ENCODE peak calls at places on chromosomes 13 and 19, in six cellular contexts. H is spleen, J is AG09319, Y is dorsolateral prefrontal cortex, I is cardiac muscle cell, P is foreskin fibroblast. F is an unnamed sample.

GRCh38 chr13:65468628-65469027 is 1761.5 kb downstream of the PCDH9 start:
- DNase-seq in H (no peak), J (no peak), Y (no peak), I (no peak), P (no peak), F (no peak)

GRCh38 chr19:2616741-2617392 is 85.6 kb downstream of the GNG7 start:
- DNase-seq in H (peak; percentile 93), J (no peak), Y (no peak), I (no peak), P (no peak), F (no peak)

GRCh38 chr19:2609389-2610116 is 92.9 kb downstream of the GNG7 start:
- DNase-seq in H (no peak), J (no peak), Y (no peak), I (no peak), P (no peak), F (no peak)

GRCh38 chr19:2451138-2451537 is 5.6 kb downstream of the LMNB2 start:
- DNase-seq in H (no peak), J (no peak), Y (no peak), I (no peak), P (no peak), F (no peak)

GRCh38 chr19:1862424-1863307 is 713 bp downstream of the KLF16 start:
- DNase-seq in H (peak; percentile 92), J (no peak), Y (no peak), I (peak; percentile 60), P (no peak), F (no peak)

GRCh38 chr13:57631607-57632275 is at the start of gene PCDH17:
- DNase-seq in H (peak; percentile 73), J (no peak), Y (no peak), I (peak; percentile 69), P (no peak), F (no peak)

GRCh38 chr13:59879281-59879680 is 284.4 kb downstream of the DIAPH3 start:
- DNase-seq in H (no peak), J (no peak), Y (no peak), I (peak; percentile 2), P (no peak), F (no peak)

GRCh38 chr19:46692918-46693722 is 23.8 kb downstream of the PRKD2 start:
- DNase-seq in H (no peak), J (no peak), Y (no peak), I (no peak), P (no peak), F (no peak)

GRCh38 chr13:26867451-26868067 is 107.0 kb upstream of the GPR12 start:
- DNase-seq in H (no peak), J (no peak), Y (no peak), I (peak; percentile 70), P (peak; percentile 10), F (no peak)

GRCh38 chr19:52923782-52924593 is 760 bp upstream of the ZNF888 start:
- DNase-seq in H (peak; percentile 78), J (no peak), Y (no peak), I (no peak), P (peak; percentile 23), F (no peak)

GRCh38 chr19:50790365-50790825 is at the start of gene ACP4:
- DNase-seq in H (no peak), J (no peak), Y (no peak), I (no peak), P (no peak), F (no peak)

GRCh38 chr13:99434258-99434788 is 66.9 kb upstream of the TM9SF2 start:
- DNase-seq in H (no peak), J (no peak), Y (no peak), I (no peak), P (no peak), F (no peak)

GRCh38 chr13:40637644-40638043 is 28.8 kb downstream of the FOXO1 start:
- DNase-seq in H (no peak), J (no peak), Y (no peak), I (no peak), P (no peak), F (no peak)

GRCh38 chr19:48685583-48685982 is 10.2 kb upstream of the FUT2 start:
- DNase-seq in H (no peak), J (no peak), Y (no peak), I (no peak), P (no peak), F (no peak)

GRCh38 chr19:3768748-3769099 is 3.3 kb downstream of the RAX2 start:
- DNase-seq in H (no peak), J (no peak), Y (no peak), I (no peak), P (no peak), F (no peak)

GRCh38 chr13:109408596-109409382 is 377.6 kb downstream of the IRS2 start:
- DNase-seq in H (no peak), J (no peak), Y (no peak), I (no peak), P (no peak), F (no peak)

GRCh38 chr19:35409191-35409590 is 38.3 kb downstream of the GPR42 start:
- DNase-seq in H (no peak), J (no peak), Y (no peak), I (no peak), P (no peak), F (no peak)

GRCh38 chr19:39765091-39766076 is 13.3 kb upstream of the LEUTX start:
- DNase-seq in H (no peak), J (no peak), Y (no peak), I (peak; percentile 72), P (peak; percentile 16), F (no peak)

GRCh38 chr19:11364935-11365334 is 9.5 kb upstream of the SWSAP1 start:
- DNase-seq in H (no peak), J (no peak), Y (no peak), I (no peak), P (no peak), F (no peak)

GRCh38 chr19:14580623-14581237 is 2.2 kb upstream of the CLEC17A start:
- DNase-seq in H (no peak), J (no peak), Y (no peak), I (no peak), P (no peak), F (no peak)

GRCh38 chr13:22487932-22488331 is 692.8 kb upstream of the SGCG start:
- DNase-seq in H (no peak), J (no peak), Y (no peak), I (no peak), P (no peak), F (no peak)

GRCh38 chr19:49875177-49875576 is 2.0 kb downstream of the AKT1S1 start:
- DNase-seq in H (no peak), J (no peak), Y (no peak), I (no peak), P (no peak), F (no peak)

GRCh38 chr13:80074143-80074752 is 266.7 kb downstream of the SPRY2 start:
- DNase-seq in H (no peak), J (no peak), Y (no peak), I (no peak), P (no peak), F (no peak)

GRCh38 chr13:39327080-39327479 is 275.9 kb downstream of the LHFPL6 start:
- DNase-seq in H (no peak), J (no peak), Y (no peak), I (no peak), P (no peak), F (no peak)

GRCh38 chr19:31938675-31939074 is 406.7 kb upstream of the ZNF507 start:
- DNase-seq in H (no peak), J (no peak), Y (no peak), I (no peak), P (no peak), F (no peak)

GRCh38 chr19:14053032-14053431 is 8.8 kb downstream of the PALM3 start:
- DNase-seq in H (no peak), J (no peak), Y (no peak), I (no peak), P (no peak), F (no peak)

GRCh38 chr13:106493569-106493968 is 41.9 kb downstream of the EFNB2 start:
- DNase-seq in H (no peak), J (no peak), Y (no peak), I (no peak), P (no peak), F (no peak)

GRCh38 chr13:112456138-112457056 is 80.2 kb downstream of the SPACA7 start:
- DNase-seq in H (no peak), J (no peak), Y (no peak), I (no peak), P (no peak), F (no peak)

GRCh38 chr19:8611890-8612806 is 1.6 kb upstream of the ADAMTS10 start:
- DNase-seq in H (no peak), J (no peak), Y (no peak), I (no peak), P (peak; percentile 33), F (no peak)

GRCh38 chr19:31348416-31349159 is 648 bp downstream of the TSHZ3 start:
- DNase-seq in H (no peak), J (no peak), Y (no peak), I (peak; percentile 34), P (no peak), F (no peak)

DNA sequence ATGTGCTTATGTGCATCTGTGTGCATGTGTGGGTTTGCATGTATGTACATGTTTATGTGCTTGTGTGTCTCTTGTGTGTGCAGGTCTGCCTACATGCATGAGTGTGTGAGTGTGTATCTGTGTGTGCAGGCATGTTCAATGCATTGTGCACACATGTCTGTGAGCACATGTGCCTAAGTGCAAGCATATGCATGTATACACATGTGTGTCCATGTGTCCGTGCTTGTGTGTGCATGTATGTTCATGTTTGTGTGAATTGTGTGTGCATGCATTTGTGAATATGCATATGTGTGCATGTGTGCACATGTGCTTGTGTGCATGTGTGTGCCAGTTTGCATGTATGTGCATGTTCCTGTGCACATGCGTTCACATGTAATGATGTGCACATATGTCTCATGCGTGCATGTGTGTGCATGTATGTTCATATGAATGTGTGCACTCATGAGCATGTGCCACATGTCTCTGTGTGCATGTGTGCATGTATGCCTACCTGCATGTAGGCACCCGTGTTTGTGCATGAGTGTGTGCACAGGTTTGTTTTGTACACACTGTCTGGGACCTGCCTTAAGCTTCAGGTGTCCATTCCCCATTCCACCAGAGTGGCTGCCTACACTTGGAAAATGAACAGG is 32.1 kb upstream of the PTPRS start:
- DNase-seq in H (no peak), J (no peak), Y (no peak), I (no peak), P (no peak), F (no peak)
- TF ChIP-seq CTCF in H (no peak), J (no peak), Y (no peak), I (no peak), P (no peak), F (no peak)

GRCh38 chr19:633068-633785 is at the start of gene POLRMT:
- DNase-seq in H (peak; percentile 98), J (peak; percentile 95), Y (peak; percentile 95), I (peak; percentile 99), P (peak; percentile 98), F (peak; percentile 99)
- TF ChIP-seq CTCF in H (no peak), J (no peak), Y (peak; percentile 57), I (no peak), P (no peak), F (no peak)

GRCh38 chr13:101916108-101916757 is 463.8 kb downstream of the ITGBL1 start:
- DNase-seq in H (no peak), J (no peak), Y (no peak), I (peak; percentile 63), P (peak; percentile 21), F (peak; percentile 85)
- TF ChIP-seq CTCF in H (no peak), J (peak; percentile 26), Y (no peak), I (peak; percentile 6), P (no peak), F (peak; percentile 59)

DNA sequence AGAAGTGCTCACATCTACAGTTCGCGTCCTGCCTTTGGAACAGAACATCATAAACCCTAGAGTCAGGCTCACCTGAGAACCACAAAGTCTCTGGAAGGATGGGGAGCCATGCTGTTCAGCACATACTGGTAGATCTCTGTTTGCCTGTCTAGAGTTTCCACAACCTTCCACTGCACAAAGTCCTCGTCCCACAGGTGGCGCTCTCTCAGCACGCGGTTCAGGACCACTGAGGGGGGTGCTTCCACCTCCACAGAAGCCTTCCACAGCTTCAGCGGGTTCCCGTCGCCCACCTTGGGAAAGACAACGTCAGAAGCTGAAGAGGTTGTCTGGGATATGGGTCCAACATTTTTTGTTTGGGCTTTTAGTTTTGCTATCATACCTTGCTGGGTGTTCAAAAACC is 93.6 kb downstream of the KL start:
- DNase-seq in H (no peak), J (no peak), Y (no peak), I (no peak), P (no peak), F (no peak)
- TF ChIP-seq CTCF in H (no peak), J (peak; percentile 29), Y (no peak), I (peak; percentile 19), P (peak; percentile 31), F (peak; percentile 30)